ENCODE peak calls at places on chromosomes 13 and 19, in eight cellular contexts. F is GM23338; M is CD8-positive, alpha-beta T cell; R is brain microvascular endothelial cell; Y is heart right ventricle; P is cardiac muscle cell; G is uterus; C is Caco-2. I is an unnamed sample.
A peak's percentile ranks its signal among the peaks of the same experiment; 100 is the strongest.

GRCh38 chr19:4372630-4373367 is 27.5 kb downstream of the SH3GL1 start:
- DNase-seq in F (no peak), M (no peak), R (no peak), Y (no peak), P (no peak), G (no peak), C (no peak), I (no peak)

GRCh38 chr19:19062454-19063182 is 1.2 kb upstream of the SLC25A42 start:
- DNase-seq in F (peak; percentile 46), M (no peak), R (peak; percentile 11), Y (no peak), P (no peak), G (no peak), C (no peak), I (peak; percentile 16)

GRCh38 chr19:10519421-10519820 is 2.2 kb upstream of the S1PR5 start:
- DNase-seq in F (no peak), M (no peak), R (no peak), Y (no peak), P (no peak), G (no peak), C (no peak), I (no peak)

GRCh38 chr13:33740134-33740538 is 77.8 kb upstream of the RFC3 start:
- DNase-seq in F (no peak), M (no peak), R (peak; percentile 36), Y (no peak), P (no peak), G (no peak), C (no peak), I (no peak)

GRCh38 chr13:26721251-26721939 is 39.2 kb downstream of the GPR12 start:
- DNase-seq in F (no peak), M (peak; percentile 33), R (no peak), Y (no peak), P (no peak), G (no peak), C (no peak), I (no peak)

GRCh38 chr13:44470623-44471562 is 97.3 kb downstream of the SERP2 start:
- DNase-seq in F (peak; percentile 44), M (no peak), R (no peak), Y (no peak), P (peak; percentile 56), G (no peak), C (no peak), I (peak; percentile 47)

GRCh38 chr13:23609414-23610186 is 39.4 kb downstream of the TNFRSF19 start:
- DNase-seq in F (no peak), M (no peak), R (peak; percentile 56), Y (peak; percentile 40), P (no peak), G (peak; percentile 57), C (no peak), I (no peak)

GRCh38 chr13:40076765-40077362 is 421.4 kb downstream of the COG6 start:
- DNase-seq in F (no peak), M (no peak), R (no peak), Y (no peak), P (no peak), G (no peak), C (no peak), I (no peak)

GRCh38 chr13:94351292-94352000 is 128.0 kb downstream of the DCT start:
- DNase-seq in F (no peak), M (no peak), R (peak; percentile 72), Y (no peak), P (no peak), G (no peak), C (no peak), I (peak; percentile 77)

GRCh38 chr19:47663911-47664771 is 49.1 kb upstream of the EHD2 start:
- DNase-seq in F (no peak), M (no peak), R (peak; percentile 99), Y (peak; percentile 79), P (peak; percentile 12), G (peak; percentile 94), C (peak; percentile 73), I (peak; percentile 79)

GRCh38 chr13:51524846-51525566 is 59.3 kb upstream of the WDFY2 start:
- DNase-seq in F (no peak), M (no peak), R (peak; percentile 48), Y (no peak), P (no peak), G (no peak), C (no peak), I (no peak)

GRCh38 chr13:92513672-92514071 is 712.9 kb upstream of the GPC6 start:
- DNase-seq in F (no peak), M (no peak), R (no peak), Y (no peak), P (no peak), G (no peak), C (no peak), I (no peak)

GRCh38 chr19:30807263-30807662 is 435.1 kb downstream of the ZNF536 start:
- DNase-seq in F (no peak), M (no peak), R (no peak), Y (no peak), P (no peak), G (no peak), C (no peak), I (no peak)

GRCh38 chr13:67013709-67014108 is 216.4 kb downstream of the PCDH9 start:
- DNase-seq in F (no peak), M (no peak), R (no peak), Y (no peak), P (no peak), G (no peak), C (no peak), I (no peak)

GRCh38 chr13:46615888-46616531 is 63.0 kb downstream of the LRCH1 start:
- DNase-seq in F (no peak), M (no peak), R (no peak), Y (no peak), P (no peak), G (peak; percentile 66), C (no peak), I (no peak)
- H3K4me3 ChIP-seq in F (no peak overlapping the region), M (no peak overlapping the region), R (no peak overlapping the region), Y (peak overlapping the region; percentile 20), P (no peak overlapping the region), G (peak overlapping the region; percentile 14), C (no peak overlapping the region), I (no peak overlapping the region)

DNA sequence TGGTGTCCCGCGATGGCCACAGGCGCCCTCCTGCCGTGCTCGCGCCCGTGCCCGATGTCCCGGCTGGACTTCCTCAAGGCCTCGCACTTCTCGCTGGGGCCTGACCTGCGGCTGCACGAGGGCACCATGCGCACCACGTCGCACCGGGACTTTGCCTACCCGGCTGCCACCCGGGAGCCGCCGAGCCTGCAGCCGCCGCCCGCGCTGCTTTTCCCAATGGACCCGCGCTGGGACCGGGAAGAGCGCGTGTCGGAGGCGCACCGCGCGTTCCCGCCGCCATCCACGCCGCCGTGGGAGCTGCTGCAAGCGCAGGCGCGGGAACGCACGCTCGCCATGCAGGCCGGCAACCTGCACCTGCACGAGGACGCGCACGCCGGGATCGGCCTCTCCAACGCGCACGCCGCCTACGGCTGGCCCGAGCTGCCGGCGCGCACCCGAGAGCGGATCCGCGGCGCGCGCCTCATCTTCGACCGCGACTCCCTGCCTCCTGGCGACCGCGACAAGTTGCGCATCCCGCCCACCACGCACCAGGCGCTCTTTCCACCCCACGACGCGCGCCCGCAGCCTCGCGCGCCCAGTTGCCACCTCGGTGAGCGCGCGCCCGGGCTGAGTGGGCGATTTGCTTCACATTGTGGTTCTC is 12.1 kb upstream of the PEX11G start:
- DNase-seq in F (peak; percentile 96), M (peak; percentile 21), R (peak; percentile 39), Y (no peak), P (peak; percentile 78), G (no peak), C (peak; percentile 88), I (no peak)
- TF ChIP-seq CTCF in F (peak; percentile 17), M (no peak), R (no peak), Y (no peak), P (no peak), G (no peak), C (no peak), I (no peak)

DNA sequence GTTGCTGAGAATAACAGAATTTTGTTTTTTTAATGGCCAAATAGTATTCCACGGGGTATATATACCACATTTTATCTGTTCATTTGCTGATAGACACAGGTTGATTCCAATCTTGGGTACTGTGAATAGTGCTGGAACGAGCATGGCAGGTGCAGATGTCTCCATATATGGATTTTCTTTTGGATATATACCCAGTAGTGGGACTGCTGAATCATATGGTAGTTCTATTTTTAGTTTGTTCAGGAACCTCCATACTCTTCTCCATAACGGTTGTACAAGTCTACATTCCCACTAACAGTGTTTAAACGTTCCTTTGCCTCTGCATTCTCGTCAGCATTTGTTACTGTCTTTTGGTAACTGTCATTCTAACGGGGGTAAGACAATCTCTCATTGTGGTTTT is 17.3 kb downstream of the ANKRD10 start:
- DNase-seq in F (no peak), M (no peak), R (no peak), Y (no peak), P (no peak), G (no peak), C (no peak), I (no peak)
- H3K36me3 ChIP-seq in F (peaks cover 23% of the 10 kb centered on the region), M (peaks cover 3% of the 10 kb centered on the region), R (peaks cover 8% of the 10 kb centered on the region), Y (no peaks in the 10 kb centered on the region), P (peaks cover 18% of the 10 kb centered on the region), G (peaks cover 2% of the 10 kb centered on the region), C (peaks cover 2% of the 10 kb centered on the region), I (no peaks in the 10 kb centered on the region)

DNA sequence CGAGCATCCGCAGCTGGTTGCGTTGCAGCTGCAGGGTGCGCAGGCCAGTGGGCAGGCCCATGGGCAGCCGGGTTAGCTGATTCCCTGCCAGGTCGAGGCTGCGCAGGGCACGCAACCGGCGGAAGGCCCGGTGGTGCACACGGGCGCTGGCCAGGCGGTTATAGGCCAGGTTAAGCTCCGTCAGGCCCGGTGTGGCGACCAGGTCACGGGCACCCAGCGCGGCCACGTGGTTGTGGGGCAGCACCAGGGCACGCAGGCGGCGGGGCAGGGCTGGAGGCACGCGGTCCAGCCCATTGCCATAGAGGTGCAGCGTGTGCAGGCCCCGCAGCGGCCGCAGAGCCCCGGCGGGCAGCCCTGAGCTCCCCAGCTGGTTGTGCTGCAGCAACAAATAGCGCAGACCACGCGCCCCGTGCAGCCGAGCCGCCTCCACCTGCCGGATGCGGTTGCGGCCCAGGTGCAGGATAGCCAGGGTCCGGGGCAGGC is 5.3 kb downstream of the PODNL1 start:
- DNase-seq in F (peak; percentile 21), M (no peak), R (no peak), Y (no peak), P (no peak), G (no peak), C (no peak), I (no peak)
- H3K4me3 ChIP-seq in F (no peak overlapping the region), M (no peak overlapping the region), R (no peak overlapping the region), Y (no peak overlapping the region), P (no peak overlapping the region), G (no peak overlapping the region), C (no peak overlapping the region), I (no peak overlapping the region)

DNA sequence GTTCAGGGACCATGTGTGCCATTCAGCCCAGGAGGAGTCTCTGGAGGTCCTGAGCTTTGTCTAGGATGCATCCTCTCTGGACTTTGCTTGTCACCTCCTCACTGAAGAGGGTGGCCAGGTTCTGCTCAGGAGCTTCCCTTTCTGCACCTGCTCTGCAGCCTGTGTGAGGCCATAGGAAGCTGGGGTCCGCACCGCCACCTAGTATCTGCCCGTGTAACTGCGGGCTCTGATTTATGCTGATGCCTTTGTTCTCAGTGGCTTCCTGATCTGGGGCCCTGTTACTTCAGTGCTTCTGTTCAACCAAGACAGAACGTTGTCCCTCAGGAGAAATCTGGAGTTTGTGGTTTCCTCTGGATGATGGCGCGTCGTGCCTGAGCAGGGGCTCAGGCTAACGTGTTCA is 15.5 kb downstream of the ZNF610 start:
- DNase-seq in F (peak; percentile 88), M (no peak), R (no peak), Y (no peak), P (peak; percentile 43), G (no peak), C (no peak), I (no peak)
- TF ChIP-seq CTCF in F (peak; percentile 82), M (no peak), R (peak; percentile 6), Y (no peak), P (no peak), G (no peak), C (no peak), I (no peak)